ENCODE peak calls at places on chromosomes 1 and 21, in ten cellular contexts. V is neuronal stem cell, Q is tibial nerve, E is uterus, W is keratinocyte, B is suprapubic skin, Z is stomach, R is body of pancreas, S is fibroblast of lung, L is lung. J is an unnamed sample. For H3K27me3, the result is how much of the 10 kb centered on the place peaks cover.

GRCh38 chr21:33968082-33968997 is 52.7 kb upstream of the ATP5PO start:
- DNase-seq in V (no peak), Q (no peak), E (no peak), W (no peak), B (no peak), Z (no peak), R (no peak), S (peak), L (no peak), J (no peak)

GRCh38 chr1:94680008-94680377 is 138.4 kb upstream of the F3 start:
- DNase-seq in V (no peak), Q (no peak), E (no peak), W (no peak), B (no peak), Z (no peak), R (no peak), S (no peak), L (no peak), J (no peak)

GRCh38 chr1:27526569-27527222 is 36.7 kb upstream of the WASF2 start:
- DNase-seq in V (no peak), Q (no peak), E (no peak), W (no peak), B (no peak), Z (no peak), R (no peak), S (no peak), L (no peak), J (peak)

GRCh38 chr1:229410692-229411433 is 23.0 kb downstream of the ACTA1 start:
- DNase-seq in V (no peak), Q (no peak), E (peak), W (no peak), B (no peak), Z (peak), R (peak), S (peak), L (peak), J (peak)

GRCh38 chr21:30718239-30718909 is at the start of gene KRTAP21-3:
- DNase-seq in V (no peak), Q (no peak), E (no peak), W (peak), B (no peak), Z (no peak), R (no peak), S (no peak), L (no peak), J (no peak)

GRCh38 chr1:147892731-147893214 is 9.8 kb upstream of the GJA8 start:
- DNase-seq in V (no peak), Q (no peak), E (peak), W (no peak), B (no peak), Z (no peak), R (peak), S (peak), L (no peak), J (no peak)

GRCh38 chr1:15066191-15066590 is 87.4 kb upstream of the TMEM51 start:
- DNase-seq in V (no peak), Q (no peak), E (no peak), W (no peak), B (no peak), Z (no peak), R (no peak), S (no peak), L (no peak), J (no peak)

GRCh38 chr1:42962641-42963377 is 4.1 kb upstream of the SLC2A1 start:
- DNase-seq in V (no peak), Q (peak), E (peak), W (no peak), B (no peak), Z (peak), R (no peak), S (peak), L (no peak), J (no peak)

GRCh38 chr1:55146781-55147180 is 68.4 kb downstream of the USP24 start:
- DNase-seq in V (no peak), Q (peak), E (peak), W (no peak), B (no peak), Z (peak), R (peak), S (no peak), L (no peak), J (no peak)

GRCh38 chr1:203281851-203282661 is 23.3 kb upstream of the BTG2 start:
- DNase-seq in V (no peak), Q (no peak), E (peak), W (no peak), B (no peak), Z (no peak), R (no peak), S (no peak), L (no peak), J (no peak)

GRCh38 chr21:25901580-25901979 is 166.8 kb downstream of the GABPA start:
- DNase-seq in V (no peak), Q (no peak), E (no peak), W (no peak), B (no peak), Z (no peak), R (no peak), S (no peak), L (no peak), J (no peak)

GRCh38 chr1:226541631-226542622 is 6.6 kb upstream of the STUM start:
- DNase-seq in V (no peak), Q (no peak), E (no peak), W (no peak), B (no peak), Z (peak), R (peak), S (no peak), L (no peak), J (peak)

GRCh38 chr1:156359973-156360372 is 9.0 kb upstream of the RHBG start:
- DNase-seq in V (no peak), Q (no peak), E (no peak), W (no peak), B (no peak), Z (no peak), R (no peak), S (peak), L (no peak), J (no peak)
- H3K27me3 ChIP-seq in V (under half), Q (under half), E (under half), W (under half), B (under half), Z (under half), R (under half), S (under half), L (under half), J (under half)

GRCh38 chr1:173191011-173191410 is 16.1 kb downstream of the TNFSF4 start:
- DNase-seq in V (no peak), Q (no peak), E (no peak), W (no peak), B (no peak), Z (no peak), R (no peak), S (no peak), L (no peak), J (no peak)
- H3K27ac ChIP-seq in V (no peak), Q (no peak), E (peak), W (no peak), B (no peak), Z (peak), R (no peak), S (no peak), L (no peak), J (peak)

GRCh38 chr1:2832506-2833453 is 31.3 kb upstream of the TTC34 start:
- DNase-seq in V (no peak), Q (no peak), E (no peak), W (no peak), B (no peak), Z (no peak), R (no peak), S (no peak), L (no peak), J (peak)
- H3K27me3 ChIP-seq in V (under half), Q (under half), E (under half), W (under half), B (half or more), Z (under half), R (under half), S (under half), L (under half), J (under half)

GRCh38 chr1:236149696-236150228 is 7.4 kb downstream of the GPR137B start:
- DNase-seq in V (no peak), Q (no peak), E (no peak), W (no peak), B (no peak), Z (peak), R (no peak), S (no peak), L (no peak), J (no peak)
- H3K27ac ChIP-seq in V (no peak), Q (no peak), E (no peak), W (no peak), B (no peak), Z (no peak), R (no peak), S (no peak), L (no peak), J (no peak)

DNA sequence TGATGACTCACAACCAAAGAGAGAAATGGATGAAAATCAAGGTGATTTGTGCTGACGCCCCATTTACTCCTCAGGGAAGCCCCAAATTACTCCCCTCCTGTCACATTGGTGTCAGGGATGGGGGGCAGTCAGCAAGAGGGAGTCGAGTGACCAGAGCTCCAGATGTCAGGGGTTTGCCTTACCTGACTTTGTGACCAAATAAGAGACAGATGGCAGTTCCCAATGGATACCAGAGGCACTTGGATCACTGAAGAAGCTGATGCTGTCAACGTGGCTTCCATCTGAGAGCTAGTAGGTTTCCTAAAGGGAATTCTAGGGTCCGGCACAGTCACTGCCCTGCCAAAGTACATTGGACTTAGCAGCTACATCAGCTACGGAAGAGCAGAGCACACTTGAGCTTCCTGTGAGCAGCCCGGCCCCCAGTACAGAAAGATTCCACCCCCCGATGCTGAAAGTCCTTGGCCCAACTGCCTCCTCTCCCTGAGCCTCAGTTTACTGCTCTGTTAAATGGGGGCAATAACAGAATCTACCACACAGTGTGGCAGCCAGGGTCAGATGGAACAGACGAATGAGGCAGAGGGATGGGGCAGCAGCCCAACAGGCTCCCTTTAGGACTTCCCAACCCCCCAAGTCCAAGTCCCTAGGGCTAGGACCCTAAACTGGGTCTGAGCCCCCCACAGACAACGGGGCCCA is 23.1 kb upstream of the C1QA start:
- DNase-seq in V (no peak), Q (no peak), E (no peak), W (no peak), B (no peak), Z (no peak), R (no peak), S (no peak), L (no peak), J (peak)
- H3K27me3 ChIP-seq in V (half or more), Q (under half), E (under half), W (under half), B (half or more), Z (under half), R (under half), S (under half), L (under half), J (under half)

GRCh38 chr1:12585536-12585935 is 32.5 kb downstream of the DHRS3 start:
- DNase-seq in V (no peak), Q (no peak), E (no peak), W (no peak), B (no peak), Z (no peak), R (peak), S (no peak), L (no peak), J (peak)
- H3K27ac ChIP-seq in V (no peak), Q (peak), E (no peak), W (no peak), B (no peak), Z (peak), R (no peak), S (no peak), L (no peak), J (peak)

DNA sequence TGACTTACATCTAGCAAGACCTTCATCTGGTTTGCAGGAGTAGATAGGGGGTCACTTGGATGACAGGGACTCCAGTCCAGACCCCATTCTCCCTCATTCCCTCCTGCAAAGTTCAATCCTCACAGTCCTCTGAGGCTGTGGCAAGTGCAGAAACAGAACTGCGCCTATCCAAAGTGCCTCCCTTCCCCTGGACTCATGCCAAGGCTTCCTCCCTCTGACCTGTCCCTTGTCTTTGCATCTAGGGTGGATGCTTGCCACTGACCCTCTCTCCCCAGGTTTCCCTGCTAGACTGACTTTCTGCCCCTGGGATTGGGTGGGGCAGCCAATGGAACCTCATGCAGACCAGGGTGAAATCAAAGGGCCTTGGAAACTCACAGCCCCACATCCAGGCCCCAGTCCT is 18.7 kb downstream of the PRAMEF1 start:
- DNase-seq in V (no peak), Q (no peak), E (no peak), W (no peak), B (no peak), Z (no peak), R (no peak), S (no peak), L (no peak), J (no peak)
- H3K27me3 ChIP-seq in V (under half), Q (under half), E (under half), W (under half), B (under half), Z (under half), R (under half), S (under half), L (under half), J (under half)